ENCODE peak calls at places on chromosomes 7 and 10, in seven cellular contexts. M, B, X, I, D, P and E are unnamed samples. For H3K27me3, the result is how much of the 10 kb centered on the place peaks cover.

GRCh38 chr7:5692845-5693278 is 88.6 kb downstream of the RNF216 start:
- DNase-seq in M (no peak), B (no peak), X (no peak), I (no peak), D (peak), P (no peak), E (no peak)

GRCh38 chr7:155401884-155402283 is 56.0 kb upstream of the EN2 start:
- DNase-seq in M (no peak), B (no peak), X (no peak), I (no peak), D (no peak), P (no peak), E (no peak)

GRCh38 chr10:26524161-26524831 is 86.2 kb downstream of the APBB1IP start:
- DNase-seq in M (no peak), B (no peak), X (no peak), I (no peak), D (no peak), P (no peak), E (no peak)

GRCh38 chr10:68359189-68359588 is 26.5 kb upstream of the PBLD start:
- DNase-seq in M (no peak), B (no peak), X (no peak), I (no peak), D (no peak), P (no peak), E (no peak)

GRCh38 chr10:50624154-50624865 is 554 bp upstream of the SGMS1 start:
- DNase-seq in M (peak), B (peak), X (peak), I (peak), D (peak), P (peak), E (peak)

GRCh38 chr7:91185771-91186170 is 78.5 kb upstream of the FZD1 start:
- DNase-seq in M (no peak), B (no peak), X (no peak), I (no peak), D (peak), P (no peak), E (no peak)

GRCh38 chr10:90884414-90884813 is 12.6 kb downstream of the RPP30 start:
- DNase-seq in M (no peak), B (no peak), X (no peak), I (no peak), D (peak), P (no peak), E (no peak)

GRCh38 chr7:115032986-115033385 is 111.1 kb downstream of the MDFIC start:
- DNase-seq in M (no peak), B (no peak), X (no peak), I (no peak), D (no peak), P (no peak), E (no peak)

GRCh38 chr10:51215956-51216834 is 141.9 kb downstream of the PRKG1 start:
- DNase-seq in M (no peak), B (no peak), X (no peak), I (no peak), D (peak), P (no peak), E (no peak)

GRCh38 chr7:30406664-30407425 is 71.7 kb downstream of the NOD1 start:
- DNase-seq in M (no peak), B (no peak), X (no peak), I (no peak), D (no peak), P (no peak), E (no peak)

GRCh38 chr7:51314726-51315125 is 1.9 kb downstream of the COBL start:
- DNase-seq in M (peak), B (no peak), X (no peak), I (no peak), D (no peak), P (no peak), E (no peak)

GRCh38 chr10:52644678-52645434 is 127.7 kb downstream of the MBL2 start:
- DNase-seq in M (peak), B (peak), X (no peak), I (no peak), D (peak), P (no peak), E (no peak)

GRCh38 chr10:49187950-49188761 is at the start of gene TMEM273:
- DNase-seq in M (no peak), B (no peak), X (peak), I (no peak), D (no peak), P (peak), E (peak)

GRCh38 chr7:12571691-12572090 is 1.2 kb downstream of the SCIN start:
- DNase-seq in M (no peak), B (no peak), X (no peak), I (no peak), D (no peak), P (no peak), E (no peak)

GRCh38 chr10:70350501-70350900 is 31.9 kb downstream of the LRRC20 start:
- DNase-seq in M (no peak), B (no peak), X (no peak), I (no peak), D (no peak), P (no peak), E (no peak)

GRCh38 chr7:158731761-158732160 is 27.2 kb upstream of the NCAPG2 start:
- DNase-seq in M (no peak), B (no peak), X (no peak), I (no peak), D (no peak), P (no peak), E (no peak)

GRCh38 chr7:155277385-155277994 is 20.2 kb upstream of the INSIG1 start:
- DNase-seq in M (no peak), B (no peak), X (no peak), I (no peak), D (no peak), P (no peak), E (no peak)

GRCh38 chr7:84822941-84823510 is 363.8 kb downstream of the SEMA3D start:
- DNase-seq in M (no peak), B (no peak), X (no peak), I (no peak), D (no peak), P (no peak), E (no peak)

GRCh38 chr10:29908977-29909376 is 150.4 kb downstream of the JCAD start:
- DNase-seq in M (no peak), B (no peak), X (no peak), I (no peak), D (no peak), P (no peak), E (no peak)

GRCh38 chr10:60148266-60148840 is 241.3 kb downstream of the ANK3 start:
- DNase-seq in M (no peak), B (no peak), X (no peak), I (no peak), D (peak), P (no peak), E (no peak)

GRCh38 chr7:104859754-104860426 is 154.1 kb upstream of the KMT2E start:
- DNase-seq in M (no peak), B (no peak), X (no peak), I (no peak), D (no peak), P (no peak), E (no peak)

GRCh38 chr7:152870106-152870693 is 110.6 kb downstream of the ACTR3B start:
- DNase-seq in M (peak), B (no peak), X (no peak), I (no peak), D (no peak), P (peak), E (peak)

GRCh38 chr7:26639695-26640094 is 224.7 kb downstream of the SKAP2 start:
- DNase-seq in M (no peak), B (no peak), X (no peak), I (no peak), D (no peak), P (no peak), E (no peak)

GRCh38 chr10:93023013-93023650 is 37.5 kb upstream of the CYP26C1 start:
- DNase-seq in M (no peak), B (no peak), X (no peak), I (no peak), D (no peak), P (no peak), E (no peak)

GRCh38 chr10:77771450-77771849 is 133.8 kb upstream of the KCNMA1 start:
- DNase-seq in M (peak), B (no peak), X (no peak), I (no peak), D (no peak), P (no peak), E (no peak)

GRCh38 chr10:103835121-103836045 is 20.0 kb downstream of the SH3PXD2A start:
- DNase-seq in M (peak), B (no peak), X (peak), I (no peak), D (peak), P (peak), E (peak)

GRCh38 chr10:116815641-116816415 is 33.5 kb upstream of the ENO4 start:
- DNase-seq in M (peak), B (no peak), X (no peak), I (no peak), D (peak), P (no peak), E (no peak)

GRCh38 chr10:71725998-71726672 is 6.6 kb upstream of the C10orf105 start:
- DNase-seq in M (peak), B (no peak), X (no peak), I (no peak), D (peak), P (no peak), E (peak)

GRCh38 chr7:15780271-15780670 is 93.8 kb upstream of the MEOX2 start:
- DNase-seq in M (no peak), B (no peak), X (no peak), I (no peak), D (peak), P (no peak), E (no peak)

GRCh38 chr7:85851571-85852193 is 664.8 kb upstream of the SEMA3D start:
- DNase-seq in M (no peak), B (no peak), X (no peak), I (no peak), D (peak), P (no peak), E (no peak)

GRCh38 chr10:129440247-129440646 is 26.8 kb upstream of the MGMT start:
- DNase-seq in M (no peak), B (no peak), X (no peak), I (no peak), D (no peak), P (no peak), E (no peak)

DNA sequence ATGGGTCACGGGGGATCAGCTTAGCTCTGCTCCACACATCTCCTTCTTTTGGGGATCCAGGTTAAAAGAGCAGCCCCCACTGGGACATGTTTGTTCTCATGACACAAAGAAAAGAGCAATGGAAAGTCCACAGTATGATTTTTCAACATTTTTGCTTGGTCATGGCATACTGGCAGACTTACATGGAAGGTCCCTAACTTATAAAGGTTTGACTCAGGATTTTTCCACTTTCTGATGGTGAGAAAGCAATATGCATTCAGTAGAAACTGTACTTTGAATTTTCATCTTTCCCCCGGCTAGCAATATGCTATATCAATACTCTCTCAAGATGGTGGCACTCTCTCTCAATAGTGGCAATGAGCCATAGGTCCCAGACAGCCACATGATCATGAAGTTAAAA is 227.7 kb upstream of the LRRN3 start:
- DNase-seq in M (no peak), B (no peak), X (no peak), I (no peak), D (no peak), P (no peak), E (no peak)
- H3K27ac ChIP-seq in M (no peak), B (no peak), X (no peak), I (no peak), D (no peak), P (no peak), E (no peak)

DNA sequence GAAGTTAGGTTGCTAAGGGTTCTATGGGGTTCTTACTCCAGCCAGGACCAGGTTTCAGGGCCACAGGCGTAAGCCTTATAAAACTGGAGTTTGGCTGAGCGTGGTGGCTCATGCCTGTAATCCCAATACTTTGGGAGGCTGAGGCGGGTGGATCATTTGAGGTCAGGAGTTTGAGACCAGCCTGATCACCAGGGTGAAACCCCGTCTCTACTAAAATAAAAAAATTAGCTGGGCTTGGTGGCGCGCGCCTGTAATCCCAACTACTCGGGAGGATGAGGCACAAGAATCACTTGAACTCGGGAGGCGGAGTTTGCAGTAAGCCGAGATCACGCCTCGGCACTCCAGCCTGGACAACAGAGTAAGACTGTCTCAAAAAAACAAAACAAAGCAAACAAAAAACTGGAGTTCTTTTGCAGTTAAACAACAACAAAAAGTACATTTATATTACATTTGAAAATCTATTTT is 347 bp upstream of the RRP12 start:
- DNase-seq in M (no peak), B (no peak), X (no peak), I (no peak), D (no peak), P (no peak), E (no peak)
- H3K4me3 ChIP-seq in M (peak), B (peak), X (peak), I (peak), D (no peak), P (peak), E (no peak)

GRCh38 chr10:100825946-100826660 is 80.7 kb downstream of the PAX2 start:
- DNase-seq in M (peak), B (no peak), X (no peak), I (no peak), D (no peak), P (no peak), E (no peak)
- H3K27me3 ChIP-seq in M (half or more), B (half or more), X (half or more), I (under half), D (half or more), P (half or more), E (under half)

GRCh38 chr10:114719311-114719710 is 61.2 kb upstream of the ABLIM1 start:
- DNase-seq in M (no peak), B (no peak), X (no peak), I (no peak), D (no peak), P (no peak), E (no peak)

GRCh38 chr10:114723361-114723760 is 65.3 kb upstream of the ABLIM1 start:
- DNase-seq in M (no peak), B (no peak), X (no peak), I (no peak), D (no peak), P (no peak), E (no peak)

GRCh38 chr10:114718386-114718785 is 60.3 kb upstream of the ABLIM1 start:
- DNase-seq in M (no peak), B (no peak), X (no peak), I (no peak), D (no peak), P (no peak), E (no peak)

GRCh38 chr10:114724295-114724694 is 66.2 kb upstream of the ABLIM1 start:
- DNase-seq in M (no peak), B (no peak), X (no peak), I (no peak), D (no peak), P (no peak), E (no peak)

GRCh38 chr10:114720685-114721278 is 62.7 kb upstream of the ABLIM1 start:
- DNase-seq in M (no peak), B (no peak), X (no peak), I (no peak), D (no peak), P (no peak), E (no peak)
- H3K27ac ChIP-seq in M (no peak), B (no peak), X (peak), I (no peak), D (no peak), P (no peak), E (no peak)

GRCh38 chr7:131020759-131021219 is 286.8 kb upstream of the KLF14 start:
- DNase-seq in M (peak), B (no peak), X (no peak), I (no peak), D (no peak), P (no peak), E (no peak)

GRCh38 chr7:131019351-131019750 is 285.3 kb upstream of the KLF14 start:
- DNase-seq in M (no peak), B (no peak), X (no peak), I (no peak), D (no peak), P (no peak), E (no peak)

GRCh38 chr7:131026297-131027003 is 292.4 kb upstream of the KLF14 start:
- DNase-seq in M (no peak), B (no peak), X (no peak), I (no peak), D (peak), P (no peak), E (no peak)

GRCh38 chr7:131021902-131022301 is 287.9 kb upstream of the KLF14 start:
- DNase-seq in M (no peak), B (no peak), X (no peak), I (no peak), D (no peak), P (no peak), E (no peak)

DNA sequence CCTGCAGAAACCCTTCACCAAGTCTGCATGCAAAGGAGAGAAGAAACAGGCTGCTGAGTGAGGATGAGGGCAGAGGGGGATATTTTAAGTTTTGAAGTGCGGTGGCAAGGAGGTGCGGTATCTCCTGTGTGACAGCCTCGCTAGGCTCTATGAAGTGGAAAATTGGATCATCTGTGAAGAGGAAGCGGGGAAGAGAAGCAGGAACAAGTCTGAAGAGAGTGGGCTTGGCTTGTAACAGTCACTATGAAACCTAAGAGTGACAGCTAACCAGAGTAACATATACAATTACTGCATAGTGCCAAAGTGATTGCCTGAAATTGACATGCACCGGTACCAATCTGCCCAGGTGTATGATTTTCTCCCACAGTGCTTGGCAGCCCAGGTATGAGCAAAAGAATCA is 287.5 kb upstream of the KLF14 start:
- DNase-seq in M (peak), B (no peak), X (no peak), I (no peak), D (no peak), P (no peak), E (no peak)
- H3K4me3 ChIP-seq in M (no peak), B (no peak), X (no peak), I (peak), D (no peak), P (no peak), E (no peak)

DNA sequence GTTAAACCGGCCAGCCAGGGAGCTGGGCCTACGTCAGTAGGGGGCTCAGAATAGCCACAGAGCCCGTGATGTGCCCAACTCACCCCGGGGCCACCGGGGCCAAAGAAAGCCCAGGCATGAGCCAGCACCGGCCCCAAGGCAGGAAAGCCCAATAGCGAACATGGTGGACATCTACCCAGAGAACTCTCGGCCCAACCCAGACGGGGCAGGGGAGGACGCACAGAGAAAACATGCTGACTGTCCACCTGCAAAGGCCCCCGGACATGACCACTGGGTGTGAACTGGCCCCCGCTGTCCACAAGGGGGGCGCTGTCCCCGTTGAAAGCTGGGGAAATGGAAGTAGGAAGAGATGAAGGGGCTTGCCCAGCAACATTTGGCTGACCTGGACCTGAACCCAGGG is 169.2 kb downstream of the PRKAG2 start:
- DNase-seq in M (no peak), B (no peak), X (no peak), I (no peak), D (no peak), P (no peak), E (no peak)
- H3K27me3 ChIP-seq in M (under half), B (under half), X (under half), I (under half), D (under half), P (under half), E (under half)